ENCODE peak calls at places on chromosomes 7 and 10, in four cellular contexts. One of them, this sample, is unnamed.

GRCh38 chr10:100841528-100841927 is 71.2 kb upstream of the SLF2 start:
- DNase-seq in choroid plexus epithelial cell: no peak
- DNase-seq in NCI-H345: no peak
- DNase-seq in WTC11: no peak
- DNase-seq in this sample: no peak

GRCh38 chr10:113991091-113991860 is 52.4 kb upstream of the ADRB1 start:
- DNase-seq in choroid plexus epithelial cell: peak
- DNase-seq in NCI-H345: no peak
- DNase-seq in WTC11: no peak
- DNase-seq in this sample: no peak

GRCh38 chr7:42085531-42085930 is 151.5 kb downstream of the GLI3 start:
- DNase-seq in choroid plexus epithelial cell: no peak
- DNase-seq in NCI-H345: no peak
- DNase-seq in WTC11: no peak
- DNase-seq in this sample: no peak

GRCh38 chr10:11341253-11341652 is 270.2 kb downstream of the USP6NL start:
- DNase-seq in choroid plexus epithelial cell: no peak
- DNase-seq in NCI-H345: no peak
- DNase-seq in WTC11: no peak
- DNase-seq in this sample: no peak

GRCh38 chr7:99380823-99381663 is 6.5 kb downstream of the ARPC1B start:
- DNase-seq in choroid plexus epithelial cell: peak
- DNase-seq in NCI-H345: no peak
- DNase-seq in WTC11: no peak
- DNase-seq in this sample: no peak

GRCh38 chr7:29815181-29816105 is 9.1 kb downstream of the WIPF3 start:
- DNase-seq in choroid plexus epithelial cell: no peak
- DNase-seq in NCI-H345: no peak
- DNase-seq in WTC11: no peak
- DNase-seq in this sample: no peak

GRCh38 chr7:92228100-92228499 is 17.6 kb downstream of the KRIT1 start:
- DNase-seq in choroid plexus epithelial cell: no peak
- DNase-seq in NCI-H345: no peak
- DNase-seq in WTC11: no peak
- DNase-seq in this sample: no peak

GRCh38 chr7:108653526-108653925 is 83.9 kb downstream of the DNAJB9 start:
- DNase-seq in choroid plexus epithelial cell: peak
- DNase-seq in NCI-H345: no peak
- DNase-seq in WTC11: no peak
- DNase-seq in this sample: no peak

GRCh38 chr10:25076501-25077197 is 60.2 kb downstream of the THNSL1 start:
- DNase-seq in choroid plexus epithelial cell: peak
- DNase-seq in NCI-H345: no peak
- DNase-seq in WTC11: no peak
- DNase-seq in this sample: no peak

GRCh38 chr10:99444676-99445075 is 14.3 kb upstream of the GOT1 start:
- DNase-seq in choroid plexus epithelial cell: no peak
- DNase-seq in NCI-H345: no peak
- DNase-seq in WTC11: no peak
- DNase-seq in this sample: no peak

GRCh38 chr7:154096-154835 is 38.1 kb upstream of the FAM20C start:
- DNase-seq in choroid plexus epithelial cell: no peak
- DNase-seq in NCI-H345: no peak
- DNase-seq in WTC11: no peak
- DNase-seq in this sample: no peak

GRCh38 chr7:26618898-26619297 is 245.5 kb downstream of the SKAP2 start:
- DNase-seq in choroid plexus epithelial cell: no peak
- DNase-seq in NCI-H345: peak
- DNase-seq in WTC11: no peak
- DNase-seq in this sample: no peak

GRCh38 chr7:151018421-151019129 is 5.7 kb downstream of the ATG9B start:
- DNase-seq in choroid plexus epithelial cell: peak
- DNase-seq in NCI-H345: peak
- DNase-seq in WTC11: peak
- DNase-seq in this sample: no peak

GRCh38 chr7:141654551-141654950 is 47.4 kb downstream of the DENND11 start:
- DNase-seq in choroid plexus epithelial cell: peak
- DNase-seq in NCI-H345: peak
- DNase-seq in WTC11: peak
- DNase-seq in this sample: peak

GRCh38 chr7:98754041-98754479 is 115.8 kb downstream of the TMEM130 start:
- DNase-seq in choroid plexus epithelial cell: no peak
- DNase-seq in NCI-H345: no peak
- DNase-seq in WTC11: peak
- DNase-seq in this sample: peak

GRCh38 chr7:17782216-17782549 is 158.1 kb downstream of the SNX13 start:
- DNase-seq in choroid plexus epithelial cell: no peak
- DNase-seq in NCI-H345: no peak
- DNase-seq in WTC11: no peak
- DNase-seq in this sample: no peak

GRCh38 chr10:4162571-4163286 is 377.7 kb upstream of the KLF6 start:
- DNase-seq in choroid plexus epithelial cell: no peak
- DNase-seq in NCI-H345: no peak
- DNase-seq in WTC11: no peak
- DNase-seq in this sample: no peak

GRCh38 chr7:70785427-70785826 is 346.5 kb upstream of the GALNT17 start:
- DNase-seq in choroid plexus epithelial cell: peak
- DNase-seq in NCI-H345: no peak
- DNase-seq in WTC11: no peak
- DNase-seq in this sample: no peak

GRCh38 chr10:117536359-117536861 is 6.1 kb upstream of the EMX2 start:
- DNase-seq in choroid plexus epithelial cell: no peak
- DNase-seq in NCI-H345: no peak
- DNase-seq in WTC11: peak
- DNase-seq in this sample: no peak

GRCh38 chr10:133139561-133140065 is 20.4 kb upstream of the KNDC1 start:
- DNase-seq in choroid plexus epithelial cell: no peak
- DNase-seq in NCI-H345: no peak
- DNase-seq in WTC11: no peak
- DNase-seq in this sample: no peak

GRCh38 chr7:116770941-116771340 is 91.4 kb upstream of the CAPZA2 start:
- DNase-seq in choroid plexus epithelial cell: no peak
- DNase-seq in NCI-H345: no peak
- DNase-seq in WTC11: no peak
- DNase-seq in this sample: peak

GRCh38 chr7:111741811-111742240 is 179.5 kb upstream of the IMMP2L start:
- DNase-seq in choroid plexus epithelial cell: peak
- DNase-seq in NCI-H345: peak
- DNase-seq in WTC11: peak
- DNase-seq in this sample: peak

GRCh38 chr10:810351-810846 is 120.9 kb upstream of the DIP2C start:
- DNase-seq in choroid plexus epithelial cell: peak
- DNase-seq in NCI-H345: peak
- DNase-seq in WTC11: no peak
- DNase-seq in this sample: peak

GRCh38 chr7:117323877-117324699 is 1.2 kb upstream of the WNT2 start:
- DNase-seq in choroid plexus epithelial cell: peak
- DNase-seq in NCI-H345: peak
- DNase-seq in WTC11: peak
- DNase-seq in this sample: peak

GRCh38 chr10:32650246-32650655 is 204.3 kb downstream of the CCDC7 start:
- DNase-seq in choroid plexus epithelial cell: peak
- DNase-seq in NCI-H345: no peak
- DNase-seq in WTC11: no peak
- DNase-seq in this sample: no peak

GRCh38 chr10:124105594-124105993 is 12.2 kb upstream of the CHST15 start:
- DNase-seq in choroid plexus epithelial cell: peak
- DNase-seq in NCI-H345: no peak
- DNase-seq in WTC11: no peak
- DNase-seq in this sample: no peak